ENCODE peak calls at places on chromosome 2, in six cellular contexts. One of them, this sample, is unnamed.

GRCh38 chr2:237213325-237214040 is 127.8 kb downstream of the COPS8 start:
- DNase-seq in fibroblast of villous mesenchyme: peak; percentile 93
- DNase-seq in neural crest cell: no peak
- DNase-seq in brain microvascular endothelial cell: peak; percentile 75
- DNase-seq in hippocampal formation: no peak
- DNase-seq in occipital lobe: no peak
- DNase-seq in this sample: no peak

GRCh38 chr2:164000171-164000570 is 264.4 kb upstream of the FIGN start:
- DNase-seq in fibroblast of villous mesenchyme: no peak
- DNase-seq in neural crest cell: no peak
- DNase-seq in brain microvascular endothelial cell: peak; percentile 48
- DNase-seq in hippocampal formation: no peak
- DNase-seq in occipital lobe: no peak
- DNase-seq in this sample: no peak

GRCh38 chr2:70240599-70240998 is 7.8 kb downstream of the TIA1 start:
- DNase-seq in fibroblast of villous mesenchyme: no peak
- DNase-seq in neural crest cell: no peak
- DNase-seq in brain microvascular endothelial cell: no peak
- DNase-seq in hippocampal formation: no peak
- DNase-seq in occipital lobe: no peak
- DNase-seq in this sample: no peak

GRCh38 chr2:67878743-67879142 is 184.1 kb downstream of the C1D start:
- DNase-seq in fibroblast of villous mesenchyme: no peak
- DNase-seq in neural crest cell: no peak
- DNase-seq in brain microvascular endothelial cell: no peak
- DNase-seq in hippocampal formation: no peak
- DNase-seq in occipital lobe: no peak
- DNase-seq in this sample: no peak

GRCh38 chr2:2321250-2321545 is 9.9 kb downstream of the MYT1L start:
- DNase-seq in fibroblast of villous mesenchyme: no peak
- DNase-seq in neural crest cell: no peak
- DNase-seq in brain microvascular endothelial cell: no peak
- DNase-seq in hippocampal formation: no peak
- DNase-seq in occipital lobe: no peak
- DNase-seq in this sample: no peak

GRCh38 chr2:33505966-33506365 is 29.5 kb downstream of the RASGRP3 start:
- DNase-seq in fibroblast of villous mesenchyme: no peak
- DNase-seq in neural crest cell: no peak
- DNase-seq in brain microvascular endothelial cell: no peak
- DNase-seq in hippocampal formation: peak; percentile 32
- DNase-seq in occipital lobe: no peak
- DNase-seq in this sample: no peak

GRCh38 chr2:58560531-58560930 is 319.4 kb upstream of the FANCL start:
- DNase-seq in fibroblast of villous mesenchyme: no peak
- DNase-seq in neural crest cell: no peak
- DNase-seq in brain microvascular endothelial cell: no peak
- DNase-seq in hippocampal formation: no peak
- DNase-seq in occipital lobe: no peak
- DNase-seq in this sample: no peak

GRCh38 chr2:38522754-38523349 is 79.9 kb downstream of the HNRNPLL start:
- DNase-seq in fibroblast of villous mesenchyme: no peak
- DNase-seq in neural crest cell: no peak
- DNase-seq in brain microvascular endothelial cell: no peak
- DNase-seq in hippocampal formation: no peak
- DNase-seq in occipital lobe: no peak
- DNase-seq in this sample: no peak

GRCh38 chr2:10020001-10020400 is 23.3 kb upstream of the KLF11 start:
- DNase-seq in fibroblast of villous mesenchyme: no peak
- DNase-seq in neural crest cell: no peak
- DNase-seq in brain microvascular endothelial cell: no peak
- DNase-seq in hippocampal formation: no peak
- DNase-seq in occipital lobe: no peak
- DNase-seq in this sample: no peak

GRCh38 chr2:215843579-215843978 is 169.8 kb downstream of the MREG start:
- DNase-seq in fibroblast of villous mesenchyme: peak; percentile 49
- DNase-seq in neural crest cell: no peak
- DNase-seq in brain microvascular endothelial cell: peak; percentile 88
- DNase-seq in hippocampal formation: no peak
- DNase-seq in occipital lobe: peak; percentile 11
- DNase-seq in this sample: peak; percentile 58

GRCh38 chr2:133324150-133324561 is 244.1 kb downstream of the NCKAP5 start:
- DNase-seq in fibroblast of villous mesenchyme: peak; percentile 74
- DNase-seq in neural crest cell: no peak
- DNase-seq in brain microvascular endothelial cell: peak; percentile 87
- DNase-seq in hippocampal formation: no peak
- DNase-seq in occipital lobe: no peak
- DNase-seq in this sample: no peak

GRCh38 chr2:181319291-181319690 is 137.9 kb upstream of the ITGA4 start:
- DNase-seq in fibroblast of villous mesenchyme: no peak
- DNase-seq in neural crest cell: no peak
- DNase-seq in brain microvascular endothelial cell: no peak
- DNase-seq in hippocampal formation: no peak
- DNase-seq in occipital lobe: no peak
- DNase-seq in this sample: no peak

GRCh38 chr2:162465430-162465829 is 121.5 kb downstream of the GCA start:
- DNase-seq in fibroblast of villous mesenchyme: no peak
- DNase-seq in neural crest cell: no peak
- DNase-seq in brain microvascular endothelial cell: no peak
- DNase-seq in hippocampal formation: no peak
- DNase-seq in occipital lobe: no peak
- DNase-seq in this sample: no peak

GRCh38 chr2:78985558-78985957 is 39.9 kb upstream of the REG3G start:
- DNase-seq in fibroblast of villous mesenchyme: no peak
- DNase-seq in neural crest cell: no peak
- DNase-seq in brain microvascular endothelial cell: no peak
- DNase-seq in hippocampal formation: no peak
- DNase-seq in occipital lobe: no peak
- DNase-seq in this sample: no peak

GRCh38 chr2:237514474-237515130 is 27.6 kb downstream of the MLPH start:
- DNase-seq in fibroblast of villous mesenchyme: no peak
- DNase-seq in neural crest cell: no peak
- DNase-seq in brain microvascular endothelial cell: no peak
- DNase-seq in hippocampal formation: no peak
- DNase-seq in occipital lobe: no peak
- DNase-seq in this sample: no peak

GRCh38 chr2:219249203-219249980 is 3.7 kb upstream of the TUBA4B start:
- DNase-seq in fibroblast of villous mesenchyme: peak; percentile 84
- DNase-seq in neural crest cell: no peak
- DNase-seq in brain microvascular endothelial cell: peak; percentile 15
- DNase-seq in hippocampal formation: peak; percentile 53
- DNase-seq in occipital lobe: peak; percentile 37
- DNase-seq in this sample: peak; percentile 40

GRCh38 chr2:224971214-224971613 is 71.1 kb downstream of the DOCK10 start:
- DNase-seq in fibroblast of villous mesenchyme: no peak
- DNase-seq in neural crest cell: no peak
- DNase-seq in brain microvascular endothelial cell: no peak
- DNase-seq in hippocampal formation: no peak
- DNase-seq in occipital lobe: no peak
- DNase-seq in this sample: no peak

GRCh38 chr2:97740590-97741182 is 27.3 kb downstream of the ZAP70 start:
- DNase-seq in fibroblast of villous mesenchyme: peak; percentile 29
- DNase-seq in neural crest cell: peak; percentile 63
- DNase-seq in brain microvascular endothelial cell: no peak
- DNase-seq in hippocampal formation: no peak
- DNase-seq in occipital lobe: no peak
- DNase-seq in this sample: no peak

GRCh38 chr2:154125900-154126299 is 254.2 kb downstream of the GALNT13 start:
- DNase-seq in fibroblast of villous mesenchyme: peak; percentile 37
- DNase-seq in neural crest cell: no peak
- DNase-seq in brain microvascular endothelial cell: no peak
- DNase-seq in hippocampal formation: no peak
- DNase-seq in occipital lobe: no peak
- DNase-seq in this sample: no peak

GRCh38 chr2:47002480-47003381 is 87.1 kb upstream of the MCFD2 start:
- DNase-seq in fibroblast of villous mesenchyme: peak; percentile 63
- DNase-seq in neural crest cell: peak; percentile 57
- DNase-seq in brain microvascular endothelial cell: no peak
- DNase-seq in hippocampal formation: peak; percentile 80
- DNase-seq in occipital lobe: peak; percentile 74
- DNase-seq in this sample: no peak

GRCh38 chr2:100359576-100359975 is 37.3 kb upstream of the LONRF2 start:
- DNase-seq in fibroblast of villous mesenchyme: no peak
- DNase-seq in neural crest cell: no peak
- DNase-seq in brain microvascular endothelial cell: no peak
- DNase-seq in hippocampal formation: no peak
- DNase-seq in occipital lobe: no peak
- DNase-seq in this sample: no peak

GRCh38 chr2:117027646-117028045 is 786.8 kb upstream of the DDX18 start:
- DNase-seq in fibroblast of villous mesenchyme: no peak
- DNase-seq in neural crest cell: no peak
- DNase-seq in brain microvascular endothelial cell: no peak
- DNase-seq in hippocampal formation: no peak
- DNase-seq in occipital lobe: no peak
- DNase-seq in this sample: no peak